ENCODE peak calls at places on chromosome 2, in nine cellular contexts. W is brain microvascular endothelial cell; P is GM19239; Z is heart left ventricle; C is dermis blood vessel endothelial cell; B is left cardiac atrium; Q is aorta; M is stimulated activated CD4-positive, alpha-beta T cell treated with anti-CD3 and anti-CD28 coated beads, TNF-alpha, amount 100 ng/mL, for 48 hours; R is caudate nucleus. E is an unnamed sample.

GRCh38 chr2:72293620-72294019 is 146.0 kb upstream of the CYP26B1 start:
- DNase-seq in W (no peak), P (no peak), Z (no peak), C (peak; percentile 58), B (no peak), Q (no peak), M (no peak), R (no peak), E (no peak)

GRCh38 chr2:203623104-203623503 is 83.3 kb upstream of the CD28 start:
- DNase-seq in W (peak; percentile 90), P (no peak), Z (no peak), C (no peak), B (no peak), Q (no peak), M (no peak), R (no peak), E (no peak)

GRCh38 chr2:241199286-241199685 is 10.8 kb downstream of the ANO7 start:
- DNase-seq in W (no peak), P (no peak), Z (no peak), C (no peak), B (no peak), Q (peak; percentile 71), M (no peak), R (no peak), E (no peak)

GRCh38 chr2:117771969-117772630 is 42.4 kb upstream of the DDX18 start:
- DNase-seq in W (no peak), P (no peak), Z (no peak), C (peak; percentile 46), B (no peak), Q (no peak), M (no peak), R (no peak), E (no peak)

GRCh38 chr2:66575625-66576371 is 140.9 kb downstream of the MEIS1 start:
- DNase-seq in W (no peak), P (no peak), Z (peak; percentile 28), C (no peak), B (peak; percentile 45), Q (peak; percentile 80), M (no peak), R (no peak), E (no peak)

GRCh38 chr2:7292154-7292553 is 374.9 kb downstream of the RNF144A start:
- DNase-seq in W (no peak), P (no peak), Z (no peak), C (no peak), B (no peak), Q (no peak), M (no peak), R (no peak), E (no peak)

GRCh38 chr2:73992036-73992435 is 7.3 kb downstream of the TET3 start:
- DNase-seq in W (no peak), P (no peak), Z (no peak), C (no peak), B (no peak), Q (no peak), M (no peak), R (no peak), E (no peak)

GRCh38 chr2:229221641-229222040 is 49.4 kb downstream of the PID1 start:
- DNase-seq in W (no peak), P (no peak), Z (no peak), C (no peak), B (no peak), Q (no peak), M (no peak), R (no peak), E (peak; percentile 31)

GRCh38 chr2:45821558-45822271 is 170.2 kb downstream of the PRKCE start:
- DNase-seq in W (peak; percentile 70), P (no peak), Z (peak; percentile 80), C (peak; percentile 59), B (peak; percentile 70), Q (no peak), M (no peak), R (no peak), E (no peak)

GRCh38 chr2:157032019-157032418 is 225.5 kb upstream of the GALNT5 start:
- DNase-seq in W (peak; percentile 76), P (no peak), Z (no peak), C (peak; percentile 90), B (no peak), Q (no peak), M (no peak), R (no peak), E (no peak)

GRCh38 chr2:31812051-31812798 is 198.6 kb downstream of the MEMO1 start:
- DNase-seq in W (peak; percentile 27), P (peak; percentile 72), Z (no peak), C (no peak), B (no peak), Q (no peak), M (no peak), R (no peak), E (no peak)